ENCODE peak calls at places on chromosomes 1 and 21, in four cellular contexts. R, J, I and G are unnamed samples.

GRCh38 chr1:12171206-12172041 is 4.6 kb downstream of the TNFRSF1B start:
- DNase-seq in R (no peak), J (no peak), I (no peak), G (no peak)

GRCh38 chr1:64004451-64004850 is 199.0 kb upstream of the UBE2U start:
- DNase-seq in R (no peak), J (no peak), I (no peak), G (no peak)

GRCh38 chr1:1203561-1204424 is 2.6 kb downstream of the TNFRSF18 start:
- DNase-seq in R (no peak), J (no peak), I (no peak), G (no peak)

GRCh38 chr1:85884372-85885035 is 176.3 kb upstream of the ZNHIT6 start:
- DNase-seq in R (no peak), J (peak), I (no peak), G (no peak)

GRCh38 chr1:246711548-246712003 is 12.6 kb upstream of the SCCPDH start:
- DNase-seq in R (no peak), J (no peak), I (no peak), G (no peak)

GRCh38 chr1:89808429-89809117 is 12.3 kb upstream of the LRRC8D start:
- DNase-seq in R (no peak), J (no peak), I (no peak), G (no peak)

GRCh38 chr21:37873655-37874054 is 42.6 kb downstream of the KCNJ6 start:
- DNase-seq in R (no peak), J (no peak), I (no peak), G (no peak)

GRCh38 chr1:24536391-24536840 is 19.5 kb upstream of the NCMAP start:
- DNase-seq in R (no peak), J (no peak), I (peak), G (no peak)

GRCh38 chr1:183881387-183882084 is 76.6 kb downstream of the RGL1 start:
- DNase-seq in R (no peak), J (no peak), I (no peak), G (no peak)

DNA sequence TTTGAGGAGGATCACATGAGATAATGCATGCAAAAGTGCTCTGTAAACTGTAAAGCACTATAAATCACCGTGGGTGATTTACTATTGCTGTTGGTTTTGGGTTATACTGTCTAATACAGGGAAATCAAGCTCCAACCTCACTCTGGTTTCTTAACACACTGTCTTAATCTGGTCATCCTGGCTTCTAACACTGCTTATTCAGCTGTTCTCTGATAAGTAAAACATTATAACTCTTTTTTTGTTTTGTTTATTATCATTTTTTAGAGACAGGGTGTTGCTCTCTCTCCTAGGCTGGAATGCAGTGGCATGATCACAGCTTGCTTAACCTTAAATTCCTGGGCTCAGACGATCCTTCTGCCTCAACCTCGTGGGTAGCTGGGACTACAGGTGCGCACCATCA is 21.9 kb upstream of the LSM10 start:
- DNase-seq in R (no peak), J (no peak), I (no peak), G (no peak)
- TF ChIP-seq SPI1 in R (no peak), J (no peak), I (no peak), G (no peak)

GRCh38 chr1:60251426-60251825 is 177.9 kb upstream of the C1orf87 start:
- DNase-seq in R (no peak), J (no peak), I (no peak), G (no peak)

GRCh38 chr1:60255565-60255964 is 182.0 kb upstream of the C1orf87 start:
- DNase-seq in R (no peak), J (no peak), I (no peak), G (no peak)
- TF ChIP-seq SPI1 in R (no peak), J (no peak), I (no peak), G (no peak)

GRCh38 chr1:159994896-159995295 is 36.9 kb downstream of the PIGM start:
- DNase-seq in R (no peak), J (no peak), I (no peak), G (no peak)
- TF ChIP-seq SPI1 in R (no peak), J (no peak), I (no peak), G (no peak)

GRCh38 chr1:156372876-156373275 is 3.9 kb downstream of the RHBG start:
- DNase-seq in R (no peak), J (no peak), I (no peak), G (no peak)

GRCh38 chr1:156373546-156373945 is 4.5 kb downstream of the RHBG start:
- DNase-seq in R (no peak), J (no peak), I (no peak), G (no peak)

GRCh38 chr1:156376958-156377919 is 8.2 kb downstream of the RHBG start:
- DNase-seq in R (peak), J (no peak), I (no peak), G (no peak)

GRCh38 chr1:156378557-156378956 is 9.5 kb downstream of the RHBG start:
- DNase-seq in R (no peak), J (no peak), I (no peak), G (no peak)

GRCh38 chr1:156376146-156376545 is 7.1 kb downstream of the RHBG start:
- DNase-seq in R (no peak), J (no peak), I (no peak), G (no peak)
- TF ChIP-seq SPI1 in R (no peak), J (no peak), I (no peak), G (no peak)

GRCh38 chr1:93488222-93488621 is 40.3 kb downstream of the FNBP1L start:
- DNase-seq in R (no peak), J (no peak), I (no peak), G (no peak)
- TF ChIP-seq SPI1 in R (no peak), J (no peak), I (no peak), G (no peak)

DNA sequence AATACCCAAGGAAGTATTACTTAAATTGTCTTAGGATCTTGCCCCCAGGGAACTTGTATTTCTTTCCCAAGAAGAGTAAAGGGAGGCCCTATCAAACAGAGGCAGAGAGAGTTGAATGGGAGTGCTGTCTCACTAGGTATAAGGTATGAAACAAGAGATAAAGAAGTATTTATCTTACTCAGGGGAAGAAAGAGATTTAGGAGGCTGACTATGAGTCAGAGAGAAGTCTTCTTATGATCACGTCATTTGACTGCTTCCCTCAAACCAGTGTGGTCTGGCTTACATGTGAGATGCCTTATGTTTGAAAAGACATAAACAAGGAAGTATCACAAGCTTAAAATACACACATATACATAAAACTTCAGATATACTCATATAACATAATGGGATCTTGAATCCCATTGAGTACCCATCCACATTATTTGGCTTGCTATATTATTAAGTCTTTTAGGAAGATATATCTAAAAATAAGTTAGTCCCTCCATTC is 29.6 kb downstream of the DUSP10 start:
- DNase-seq in R (peak), J (peak), I (no peak), G (no peak)
- TF ChIP-seq SPI1 in R (no peak), J (no peak), I (no peak), G (peak)

GRCh38 chr1:233391338-233391737 is 63.8 kb downstream of the MAP3K21 start:
- DNase-seq in R (no peak), J (no peak), I (no peak), G (no peak)

GRCh38 chr1:233393084-233393840 is 65.7 kb downstream of the MAP3K21 start:
- DNase-seq in R (no peak), J (no peak), I (no peak), G (no peak)

GRCh38 chr1:233394860-233395717 is 67.6 kb downstream of the MAP3K21 start:
- DNase-seq in R (no peak), J (peak), I (no peak), G (peak)

GRCh38 chr1:233395852-233396646 is 68.5 kb downstream of the MAP3K21 start:
- DNase-seq in R (no peak), J (no peak), I (no peak), G (no peak)

DNA sequence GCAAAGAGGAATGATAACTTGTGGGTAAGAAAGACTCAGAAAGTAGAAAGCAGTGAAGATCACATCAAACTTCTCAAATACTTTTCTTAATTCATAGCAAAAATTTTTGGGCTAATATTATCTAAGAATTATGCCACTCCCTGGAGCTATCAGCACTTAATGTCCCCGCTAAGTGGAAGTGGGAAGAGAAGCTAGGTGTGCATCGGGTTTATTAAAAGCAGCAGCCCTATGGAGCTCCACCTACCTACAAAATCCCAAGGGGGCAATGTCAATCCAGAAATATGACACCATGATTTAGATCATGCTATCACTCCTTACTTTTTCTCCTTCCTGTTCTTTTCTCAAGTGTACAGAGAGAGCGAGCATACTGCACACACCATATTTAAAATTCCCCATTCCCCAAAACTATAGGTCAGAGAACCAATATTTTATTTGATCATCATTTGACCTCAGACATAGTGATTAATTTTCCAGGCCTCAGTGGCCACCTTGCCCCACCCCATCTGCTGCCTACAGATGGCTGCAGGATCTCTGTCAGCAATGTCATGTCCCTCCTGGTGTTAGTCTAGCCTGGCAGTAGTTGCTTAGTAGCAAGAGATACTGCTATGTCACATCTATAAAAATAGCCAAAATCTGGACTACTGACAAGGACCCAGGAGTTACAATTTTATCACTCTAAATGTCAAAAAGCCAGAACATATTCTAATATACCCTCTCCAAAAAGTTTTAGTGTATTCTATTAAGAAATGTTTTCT is 66.6 kb downstream of the MAP3K21 start:
- DNase-seq in R (no peak), J (no peak), I (no peak), G (no peak)
- TF ChIP-seq SPI1 in R (no peak), J (no peak), I (no peak), G (no peak)

GRCh38 chr1:224497714-224498573 is 63.3 kb upstream of the WDR26 start:
- DNase-seq in R (peak), J (no peak), I (peak), G (peak)
- TF ChIP-seq SPI1 in R (no peak), J (no peak), I (peak), G (peak)

DNA sequence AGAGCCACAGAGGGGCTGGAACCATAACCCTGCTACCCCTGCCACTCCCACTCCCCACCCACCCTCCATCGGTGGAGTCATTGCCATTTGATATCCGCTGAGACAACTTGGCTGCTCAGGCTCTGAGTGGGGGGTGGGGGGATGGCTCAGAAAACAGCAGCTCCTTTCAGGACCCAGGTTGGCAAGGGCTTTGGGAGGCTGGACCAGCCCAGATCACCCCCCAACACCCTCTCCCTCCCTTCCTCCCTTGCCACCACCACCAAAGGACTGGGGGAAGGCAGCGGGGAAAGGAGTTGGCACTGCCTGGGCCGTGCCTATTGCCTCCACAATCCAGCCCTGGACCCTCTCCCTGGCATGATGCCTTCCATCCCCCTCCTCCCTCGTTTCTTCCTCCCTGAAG is 1.7 kb downstream of the KCNJ10 start:
- DNase-seq in R (no peak), J (no peak), I (no peak), G (no peak)
- TF ChIP-seq SPI1 in R (no peak), J (no peak), I (no peak), G (no peak)